ENCODE peak calls at places on chromosomes 16 and 17, in four cellular contexts. W is WTC11, B is K562, V is HepG2. C is an unnamed sample.

GRCh38 chr17:82751571-82752370 is at the start of gene TBCD:
- DNase-seq in W (peak), B (peak), V (peak), C (peak)

GRCh38 chr17:82602986-82603385 is 45.3 kb downstream of the WDR45B start:
- DNase-seq in W (no peak), B (no peak), V (no peak), C (no peak)

GRCh38 chr16:79497951-79498350 is 102.6 kb downstream of the MAF start:
- DNase-seq in W (no peak), B (no peak), V (no peak), C (no peak)

GRCh38 chr17:41071606-41072375 is 6.1 kb upstream of the KRTAP2-4 start:
- DNase-seq in W (no peak), B (no peak), V (no peak), C (no peak)

GRCh38 chr17:55086635-55087058 is 118.1 kb downstream of the STXBP4 start:
- DNase-seq in W (no peak), B (peak), V (no peak), C (no peak)

GRCh38 chr17:77308768-77309726 is 168.3 kb downstream of the SEC14L1 start:
- DNase-seq in W (no peak), B (peak), V (no peak), C (no peak)

GRCh38 chr17:57400648-57401047 is 144.3 kb downstream of the MSI2 start:
- DNase-seq in W (no peak), B (no peak), V (no peak), C (no peak)

GRCh38 chr16:77225182-77225581 is 26.0 kb downstream of the SYCE1L start:
- DNase-seq in W (no peak), B (no peak), V (no peak), C (no peak)

GRCh38 chr17:57962441-57963148 is 7.4 kb upstream of the CUEDC1 start:
- DNase-seq in W (no peak), B (no peak), V (no peak), C (no peak)

GRCh38 chr17:43529977-43530302 is 16.2 kb downstream of the ETV4 start:
- DNase-seq in W (no peak), B (no peak), V (no peak), C (no peak)

GRCh38 chr16:85153656-85154091 is 41.4 kb upstream of the CIBAR2 start:
- DNase-seq in W (no peak), B (no peak), V (no peak), C (no peak)

GRCh38 chr17:16986391-16986790 is 14.5 kb upstream of the TNFRSF13B start:
- DNase-seq in W (no peak), B (no peak), V (no peak), C (no peak)

GRCh38 chr16:19284207-19284606 is 1.3 kb upstream of the CLEC19A start:
- DNase-seq in W (no peak), B (no peak), V (no peak), C (no peak)

GRCh38 chr17:77901476-77901875 is 57.0 kb upstream of the TNRC6C start:
- DNase-seq in W (no peak), B (no peak), V (no peak), C (no peak)

GRCh38 chr17:78548725-78549124 is 28.5 kb downstream of the DNAH17 start:
- DNase-seq in W (no peak), B (no peak), V (no peak), C (no peak)

GRCh38 chr17:5203178-5203907 is 11.7 kb upstream of the ZNF594 start:
- DNase-seq in W (no peak), B (no peak), V (no peak), C (no peak)

GRCh38 chr16:46923513-46924295 is 39.5 kb downstream of the GPT2 start:
- DNase-seq in W (no peak), B (no peak), V (no peak), C (no peak)

GRCh38 chr17:39166437-39167335 is 725 bp upstream of the ARL5C start:
- DNase-seq in W (no peak), B (no peak), V (no peak), C (no peak)

GRCh38 chr17:39165178-39165843 is 650 bp downstream of the ARL5C start:
- DNase-seq in W (peak), B (no peak), V (no peak), C (no peak)

GRCh38 chr17:39167492-39167891 is 1.5 kb upstream of the ARL5C start:
- DNase-seq in W (no peak), B (no peak), V (no peak), C (no peak)

GRCh38 chr17:39164675-39165143 is 1.3 kb downstream of the ARL5C start:
- DNase-seq in W (peak), B (peak), V (peak), C (peak)

DNA sequence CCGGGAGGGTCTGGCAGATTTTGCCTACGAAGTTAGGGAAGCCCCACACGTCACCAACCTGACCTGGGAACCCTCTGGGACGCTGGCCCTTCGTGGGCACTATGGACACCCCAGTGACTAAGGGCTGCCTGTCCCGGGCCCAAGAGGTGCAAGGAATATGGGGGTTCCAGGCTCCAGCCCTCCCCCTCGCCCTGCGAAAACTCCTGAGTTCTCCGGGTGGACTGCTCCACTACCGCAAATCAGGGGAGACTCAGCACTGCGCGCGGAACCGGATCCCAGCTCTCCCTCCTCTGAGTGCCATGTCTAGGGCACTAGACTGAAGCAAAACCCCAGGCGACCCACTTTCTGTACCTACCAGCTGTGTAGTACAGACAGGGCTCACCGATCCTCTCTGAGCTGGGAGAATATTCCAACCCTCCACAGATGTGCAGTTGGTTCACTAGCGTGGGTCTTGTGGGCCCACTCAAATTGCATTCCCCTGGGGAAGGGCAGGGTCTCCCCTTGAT is at the start of gene ARL5C:
- DNase-seq in W (peak), B (no peak), V (no peak), C (no peak)
- TF ChIP-seq ELF4 in W (no peak), B (no peak), V (no peak), C (no peak)

GRCh38 chr16:68019167-68019680 is 3.5 kb upstream of the DPEP2NB start:
- DNase-seq in W (no peak), B (no peak), V (no peak), C (no peak)
- TF ChIP-seq ELF4 in W (no peak), B (no peak), V (no peak), C (no peak)

GRCh38 chr16:89562027-89562599 is 1.6 kb downstream of the RPL13 start:
- DNase-seq in W (no peak), B (peak), V (no peak), C (no peak)

GRCh38 chr16:89562939-89563338 is 2.5 kb downstream of the RPL13 start:
- DNase-seq in W (no peak), B (no peak), V (no peak), C (no peak)

GRCh38 chr16:89561195-89562026 is 929 bp downstream of the RPL13 start:
- DNase-seq in W (no peak), B (peak), V (no peak), C (no peak)

GRCh38 chr16:89557936-89558490 is 2.5 kb upstream of the RPL13 start:
- DNase-seq in W (no peak), B (no peak), V (no peak), C (no peak)

DNA sequence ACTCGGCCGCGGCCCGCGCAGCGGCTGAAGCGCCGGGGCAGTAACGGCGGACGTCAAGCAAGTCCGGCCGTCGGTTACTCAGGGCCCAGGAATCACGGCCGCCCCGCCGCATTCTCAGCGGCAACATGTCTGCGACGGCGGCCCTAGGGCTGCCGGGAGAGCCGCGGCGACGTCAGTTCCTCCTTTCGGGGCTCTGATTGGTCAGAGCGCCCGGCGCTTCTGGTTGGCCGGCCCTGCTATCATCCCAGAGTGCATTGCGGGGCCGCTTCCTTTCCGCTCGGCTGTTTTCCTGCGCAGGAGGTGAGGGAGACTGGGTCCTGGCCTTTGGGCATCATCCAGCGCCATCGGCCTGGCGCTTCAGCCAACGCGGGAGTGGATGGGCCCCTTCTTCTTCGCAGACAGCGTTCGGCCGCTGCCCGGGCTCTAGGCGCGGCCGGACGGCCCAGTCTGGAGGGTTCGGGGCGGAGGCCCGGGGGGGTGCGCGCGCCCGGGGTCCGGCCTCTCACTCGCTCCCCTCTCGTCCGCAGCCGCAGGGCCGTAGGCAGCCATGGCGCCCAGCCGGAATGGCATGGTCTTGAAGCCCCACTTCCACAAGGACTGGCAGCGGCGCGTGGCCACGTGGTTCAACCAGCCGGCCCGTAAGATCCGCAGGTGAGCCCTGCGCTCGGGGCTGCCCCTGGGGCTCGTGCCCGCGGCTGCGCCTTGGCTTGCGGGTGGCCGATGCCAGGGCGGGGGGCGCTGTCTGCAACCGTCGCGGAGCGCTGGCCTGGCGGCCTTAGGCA is at the start of gene RPL13:
- DNase-seq in W (peak), B (peak), V (peak), C (peak)
- TF ChIP-seq ELF4 in W (no peak), B (no peak), V (no peak), C (peak)

DNA sequence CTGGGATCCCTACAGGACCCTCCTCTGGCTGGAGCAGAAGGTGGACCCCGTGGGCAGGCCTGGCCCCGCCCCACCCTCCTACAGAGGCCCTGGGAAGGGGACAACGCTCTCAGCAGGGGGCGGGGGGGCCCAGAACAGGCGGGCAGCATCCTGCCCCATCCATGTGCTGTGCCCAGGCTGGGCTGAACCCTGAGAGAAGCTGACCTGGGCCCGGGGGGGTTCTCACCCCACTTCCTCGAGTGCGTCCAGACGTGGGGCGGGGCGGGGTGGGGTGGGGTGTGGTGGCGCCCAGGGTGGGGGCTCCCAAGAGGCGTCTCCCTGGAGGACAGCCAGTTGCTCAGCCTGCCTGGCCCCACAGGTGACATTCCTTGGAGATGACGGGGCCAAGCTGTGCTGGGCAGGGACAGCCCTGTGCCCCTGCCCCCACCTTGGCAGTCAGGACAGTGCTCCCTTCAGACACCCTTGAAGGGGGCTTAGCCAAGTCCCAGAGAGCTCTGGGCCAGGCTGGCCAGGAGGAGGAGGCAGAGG is 390 bp upstream of the UNC13D start:
- DNase-seq in W (no peak), B (peak), V (peak), C (no peak)
- TF ChIP-seq ELF4 in W (no peak), B (no peak), V (no peak), C (no peak)

DNA sequence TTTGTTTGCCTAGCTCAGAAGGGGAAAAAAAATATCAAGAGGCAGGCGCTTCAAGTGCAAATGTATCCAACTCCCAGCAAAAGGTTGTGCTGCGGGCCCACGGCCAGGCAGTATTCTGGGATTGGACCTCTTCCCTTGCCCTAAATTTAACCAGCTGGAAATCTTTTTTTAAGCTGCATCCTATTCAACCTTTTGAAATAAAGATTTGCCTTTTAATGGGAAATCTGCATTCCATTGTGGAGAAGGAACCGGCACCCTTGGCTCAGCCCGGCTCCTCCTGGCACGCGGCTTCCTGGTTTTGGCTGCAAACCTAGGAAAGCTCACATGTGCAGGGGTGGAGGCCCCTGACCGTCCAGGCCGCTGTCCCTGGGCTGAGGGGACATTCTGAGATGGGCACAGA is 38.8 kb upstream of the ENPP7 start:
- DNase-seq in W (no peak), B (no peak), V (no peak), C (no peak)
- TF ChIP-seq ELF4 in W (no peak), B (no peak), V (no peak), C (no peak)

DNA sequence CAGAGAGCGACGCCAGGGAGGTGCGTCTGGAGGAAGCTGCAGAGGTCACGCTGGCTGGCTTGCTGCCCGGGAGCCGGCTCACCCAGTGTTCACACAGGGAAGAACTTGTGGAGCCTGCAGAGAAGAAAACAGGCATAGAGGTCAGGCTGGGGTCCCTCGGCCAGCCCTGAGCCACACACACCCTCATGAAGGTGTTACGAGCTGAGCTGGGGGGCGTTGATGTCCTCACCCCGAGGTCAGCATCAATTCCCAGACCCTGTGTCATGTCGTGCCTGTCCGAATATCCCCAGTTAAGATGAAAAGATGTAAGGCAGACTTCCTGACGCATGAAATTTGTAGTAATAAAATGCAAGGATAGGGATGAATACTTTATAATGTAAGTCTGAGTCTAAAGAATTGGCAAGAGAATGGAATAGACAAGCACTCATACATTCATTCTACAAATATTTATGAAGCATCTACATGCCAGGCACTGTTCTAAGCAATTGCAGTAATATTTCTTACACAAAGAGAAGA is 77.1 kb downstream of the USP31 start:
- DNase-seq in W (no peak), B (no peak), V (no peak), C (no peak)
- TF ChIP-seq ELF4 in W (no peak), B (no peak), V (no peak), C (no peak)

DNA sequence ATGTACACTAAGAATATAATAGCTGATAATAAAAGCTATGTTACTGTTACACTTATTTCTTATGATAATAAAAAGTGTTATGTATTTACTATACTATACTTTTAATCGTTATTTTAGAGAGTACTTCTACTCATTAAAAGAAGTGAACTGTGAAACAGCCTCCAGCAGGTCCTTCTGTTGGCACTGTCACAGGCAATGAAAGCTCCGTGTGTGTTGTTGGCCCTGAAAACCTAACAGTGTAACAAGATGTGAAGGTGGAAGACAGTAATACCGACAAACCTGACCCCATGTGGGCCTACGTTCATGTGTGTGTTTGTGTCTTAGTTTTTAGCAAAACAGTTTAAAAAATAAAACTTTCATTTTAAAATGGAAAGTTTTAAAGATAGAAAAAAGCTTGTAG is 91.8 kb downstream of the STH start:
- DNase-seq in W (no peak), B (no peak), V (no peak), C (no peak)
- TF ChIP-seq ELF4 in W (no peak), B (no peak), V (no peak), C (no peak)

GRCh38 chr17:51154176-51154575 is 817 bp downstream of the NME1 start:
- DNase-seq in W (no peak), B (peak), V (no peak), C (no peak)
- TF ChIP-seq ELF4 in W (no peak), B (no peak), V (no peak), C (no peak)

GRCh38 chr17:27378482-27379200 is 77.6 kb upstream of the KSR1 start:
- DNase-seq in W (no peak), B (peak), V (no peak), C (no peak)
- TF ChIP-seq ELF4 in W (no peak), B (no peak), V (no peak), C (no peak)